ENCODE peak calls at places on chromosome 22, in ten cellular contexts. J is hepatic stellate cell; U is A549; A is HCEC 1CT; H is RKO; V is CD8-positive, alpha-beta T cell; B is Caco-2; D is NCI-H2171; I is esophagus squamous epithelium; X is germinal center. C is an unnamed sample.

GRCh38 chr22:28759861-28760560 is 12.5 kb upstream of the CCDC117 start:
- DNase-seq in J (no peak), U (peak), A (no peak), H (no peak), V (no peak), B (no peak), D (no peak), I (no peak), X (peak), C (no peak)

GRCh38 chr22:22746963-22747933 is 102.8 kb downstream of the GGTLC2 start:
- DNase-seq in J (no peak), U (no peak), A (no peak), H (no peak), V (no peak), B (no peak), D (no peak), I (no peak), X (peak), C (no peak)

GRCh38 chr22:43262990-43263644 is 76.2 kb upstream of the TTLL12 start:
- DNase-seq in J (no peak), U (no peak), A (no peak), H (no peak), V (peak), B (peak), D (peak), I (no peak), X (no peak), C (no peak)

GRCh38 chr22:19056951-19057401 is 65.2 kb downstream of the DGCR2 start:
- DNase-seq in J (no peak), U (no peak), A (no peak), H (no peak), V (no peak), B (no peak), D (no peak), I (no peak), X (no peak), C (no peak)

GRCh38 chr22:32587449-32587848 is 112.8 kb downstream of the FBXO7 start:
- DNase-seq in J (no peak), U (peak), A (no peak), H (no peak), V (no peak), B (no peak), D (no peak), I (no peak), X (no peak), C (no peak)

GRCh38 chr22:19103881-19104821 is 18.1 kb downstream of the DGCR2 start:
- DNase-seq in J (no peak), U (no peak), A (peak), H (no peak), V (no peak), B (no peak), D (no peak), I (no peak), X (no peak), C (no peak)

GRCh38 chr22:49451070-49451840 is 376.4 kb downstream of the BRD1 start:
- DNase-seq in J (no peak), U (no peak), A (no peak), H (no peak), V (no peak), B (no peak), D (no peak), I (no peak), X (no peak), C (no peak)

GRCh38 chr22:41963453-41964105 is 5.7 kb upstream of the SEPTIN3 start:
- DNase-seq in J (no peak), U (no peak), A (no peak), H (no peak), V (no peak), B (no peak), D (no peak), I (no peak), X (no peak), C (no peak)

GRCh38 chr22:39408173-39408572 is 8.6 kb downstream of the TAB1 start:
- DNase-seq in J (no peak), U (no peak), A (no peak), H (no peak), V (no peak), B (no peak), D (no peak), I (no peak), X (no peak), C (no peak)

GRCh38 chr22:23088199-23088604 is 17.9 kb downstream of the GNAZ start:
- DNase-seq in J (no peak), U (no peak), A (no peak), H (no peak), V (no peak), B (no peak), D (no peak), I (no peak), X (no peak), C (no peak)

GRCh38 chr22:49911881-49912625 is 6.2 kb downstream of the ALG12 start:
- DNase-seq in J (no peak), U (no peak), A (no peak), H (no peak), V (no peak), B (no peak), D (no peak), I (no peak), X (no peak), C (no peak)

GRCh38 chr22:40524392-40525249 is 111.9 kb downstream of the MRTFA start:
- DNase-seq in J (no peak), U (peak), A (peak), H (no peak), V (no peak), B (no peak), D (no peak), I (no peak), X (no peak), C (no peak)

GRCh38 chr22:35900483-35901168 is 128.0 kb downstream of the RBFOX2 start:
- DNase-seq in J (peak), U (peak), A (peak), H (no peak), V (no peak), B (peak), D (no peak), I (no peak), X (no peak), C (no peak)

GRCh38 chr22:36077261-36077660 is 48.6 kb upstream of the RBFOX2 start:
- DNase-seq in J (no peak), U (no peak), A (no peak), H (no peak), V (no peak), B (no peak), D (no peak), I (no peak), X (no peak), C (no peak)

GRCh38 chr22:46052801-46053562 is 76.0 kb upstream of the WNT7B start:
- DNase-seq in J (no peak), U (no peak), A (peak), H (peak), V (no peak), B (peak), D (peak), I (no peak), X (no peak), C (no peak)

GRCh38 chr22:27347951-27348350 is 453.6 kb downstream of the MN1 start:
- DNase-seq in J (no peak), U (no peak), A (no peak), H (no peak), V (no peak), B (no peak), D (no peak), I (no peak), X (no peak), C (no peak)

GRCh38 chr22:20645954-20646353 is 128.0 kb upstream of the SERPIND1 start:
- DNase-seq in J (no peak), U (no peak), A (no peak), H (no peak), V (no peak), B (no peak), D (no peak), I (no peak), X (no peak), C (no peak)

GRCh38 chr22:49973018-49973965 is 12.7 kb downstream of the PIM3 start:
- DNase-seq in J (no peak), U (peak), A (no peak), H (no peak), V (no peak), B (no peak), D (no peak), I (no peak), X (no peak), C (no peak)

GRCh38 chr22:45077826-45078334 is 68.1 kb upstream of the PHF21B start:
- DNase-seq in J (no peak), U (no peak), A (no peak), H (no peak), V (no peak), B (no peak), D (no peak), I (no peak), X (no peak), C (no peak)

GRCh38 chr22:39522567-39523300 is 2.4 kb downstream of the ATF4 start:
- DNase-seq in J (peak), U (peak), A (peak), H (peak), V (no peak), B (no peak), D (peak), I (no peak), X (no peak), C (no peak)

GRCh38 chr22:45534339-45535192 is 31.9 kb downstream of the FBLN1 start:
- DNase-seq in J (no peak), U (no peak), A (peak), H (no peak), V (no peak), B (no peak), D (peak), I (no peak), X (no peak), C (no peak)

C was measured in SIG-M5.